ENCODE peak calls at places on chromosome 22, in eight cellular contexts. E, V, R, A, H, N, T and P are unnamed samples.
A peak's percentile ranks its signal among the peaks of the same experiment; 100 is the strongest.

GRCh38 chr22:32695451-32695891 is 106.0 kb upstream of the TIMP3 start:
- DNase-seq in H (peak; percentile 60), N (peak; percentile 97), T (peak; percentile 66), A (peak; percentile 73), V (peak; percentile 82), R (no peak), E (peak; percentile 1), P (peak; percentile 61)

GRCh38 chr22:27616033-27616432 is 185.5 kb downstream of the MN1 start:
- DNase-seq in T (no peak), E (no peak), A (no peak), V (no peak), R (no peak), H (no peak), N (no peak), P (no peak)

GRCh38 chr22:29641781-29642355 is 38.4 kb downstream of the NF2 start:
- DNase-seq in H (no peak), N (no peak), A (no peak), E (no peak), V (no peak), R (no peak), T (no peak), P (no peak)

GRCh38 chr22:48553694-48554308 is 1273.9 kb downstream of the BRD1 start:
- DNase-seq in V (no peak), R (no peak), T (no peak), H (no peak), E (no peak), A (no peak), N (no peak), P (no peak)

GRCh38 chr22:19626666-19627065 is 87.6 kb upstream of the SEPTIN5 start:
- DNase-seq in A (no peak), R (no peak), V (no peak), H (no peak), E (no peak), N (no peak), T (no peak), P (no peak)

GRCh38 chr22:32644252-32645100 is 157.0 kb upstream of the TIMP3 start:
- DNase-seq in A (peak; percentile 55), E (no peak), N (no peak), R (peak; percentile 45), T (peak; percentile 14), V (peak; percentile 59), H (peak; percentile 97), P (peak; percentile 75)

GRCh38 chr22:28894320-28894719 is 10.9 kb downstream of the ZNRF3 start:
- DNase-seq in T (no peak), E (no peak), H (peak; percentile 91), A (peak; percentile 63), N (no peak), R (no peak), V (no peak), P (peak; percentile 46)

GRCh38 chr22:35766654-35767580 is 49.2 kb downstream of the APOL5 start:
- DNase-seq in A (no peak), E (no peak), N (no peak), R (no peak), H (peak; percentile 50), V (peak; percentile 31), T (peak; percentile 35), P (no peak)

DNA sequence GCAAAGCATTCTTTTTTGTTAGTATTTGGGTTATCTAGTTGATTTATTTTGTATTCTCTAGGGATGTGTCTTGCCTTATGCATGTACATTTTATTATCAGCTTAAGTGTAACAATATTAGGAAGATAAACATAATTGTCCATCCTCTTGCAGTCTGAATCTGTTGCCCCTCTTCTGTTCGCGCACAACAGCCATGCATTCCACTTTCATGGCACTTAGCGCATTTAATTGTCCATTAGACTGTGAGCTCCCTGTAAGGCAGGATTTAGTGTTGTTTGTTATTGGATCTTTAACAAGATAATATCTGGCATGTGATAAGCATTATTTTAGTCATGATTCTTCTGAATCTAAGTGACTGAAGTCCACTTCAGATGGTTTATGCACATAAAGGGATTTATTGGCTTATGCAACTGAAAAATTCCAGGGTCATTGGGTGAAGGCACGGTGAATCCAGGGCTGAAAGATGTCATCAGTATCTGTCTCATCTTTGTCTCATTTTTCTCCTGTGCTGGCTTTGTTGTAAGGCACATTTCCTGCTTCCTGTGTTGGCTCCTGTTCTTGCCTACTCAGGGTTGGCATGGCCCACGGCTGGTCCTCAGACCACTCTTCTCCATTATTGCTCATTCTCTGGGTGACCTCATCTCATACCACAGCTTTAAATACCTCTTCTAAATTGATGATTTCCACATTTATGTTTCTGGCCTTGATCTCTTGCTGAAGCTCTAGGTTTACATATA is 37.5 kb downstream of the ATXN10 start:
- DNase-seq in R (no peak), H (peak; percentile 72), V (peak; percentile 89), T (peak; percentile 70), E (no peak), N (peak; percentile 90), A (no peak), P (peak; percentile 55)
- TF ChIP-seq CTCF in R (no peak), H (no peak), V (no peak), T (no peak), E (no peak), N (no peak), A (no peak), P (no peak)

GRCh38 chr22:42924436-42924835 is 67.4 kb upstream of the ARFGAP3 start:
- DNase-seq in E (no peak), T (no peak), N (no peak), R (no peak), V (no peak), A (no peak), H (no peak), P (no peak)

GRCh38 chr22:42926768-42927167 is 69.7 kb upstream of the ARFGAP3 start:
- DNase-seq in N (no peak), R (no peak), V (no peak), A (no peak), H (no peak), T (no peak), E (no peak), P (no peak)

GRCh38 chr22:42927966-42928365 is 70.9 kb upstream of the ARFGAP3 start:
- DNase-seq in N (no peak), T (no peak), H (no peak), A (no peak), E (no peak), V (no peak), R (no peak), P (no peak)

GRCh38 chr22:42926034-42926433 is 69.0 kb upstream of the ARFGAP3 start:
- DNase-seq in H (no peak), V (no peak), R (no peak), T (peak; percentile 32), E (no peak), N (no peak), A (no peak), P (no peak)

DNA sequence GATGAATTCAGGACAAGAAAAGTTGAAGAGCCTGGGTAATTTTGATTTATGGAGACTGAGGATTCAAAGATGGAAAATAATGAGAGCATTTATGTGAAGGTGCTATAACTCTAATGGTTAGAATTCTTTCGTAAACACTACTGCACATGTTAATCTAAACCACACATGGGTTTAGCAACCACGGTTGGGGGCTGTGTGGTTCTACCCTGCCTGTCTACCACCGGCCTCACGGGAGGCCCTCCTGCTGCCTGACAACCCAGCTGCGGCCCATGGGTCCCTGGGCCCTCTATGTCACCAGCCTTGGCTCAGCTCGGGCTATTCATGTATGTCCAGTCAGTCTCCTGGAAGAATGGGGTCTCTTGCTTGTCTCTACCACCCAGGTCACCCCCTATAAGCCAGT is 68.5 kb upstream of the ARFGAP3 start:
- DNase-seq in N (no peak), H (no peak), V (peak; percentile 13), R (no peak), A (no peak), T (no peak), E (no peak), P (no peak)
- TF ChIP-seq CTCF in N (no peak), H (no peak), V (no peak), R (no peak), A (no peak), T (no peak), E (no peak), P (no peak)

GRCh38 chr22:43890901-43891331 is 897 bp downstream of the PNPLA5 start:
- DNase-seq in E (no peak), T (no peak), H (no peak), N (no peak), R (no peak), A (no peak), V (no peak), P (no peak)

GRCh38 chr22:43891360-43892182 is at the start of gene PNPLA5:
- DNase-seq in V (no peak), R (no peak), E (no peak), N (peak; percentile 32), A (no peak), H (peak; percentile 23), T (no peak), P (no peak)

GRCh38 chr22:43888740-43889139 is 3.1 kb downstream of the PNPLA5 start:
- DNase-seq in R (no peak), N (no peak), A (no peak), H (no peak), T (no peak), V (no peak), E (no peak), P (no peak)

GRCh38 chr22:43887391-43887790 is 4.4 kb downstream of the PNPLA5 start:
- DNase-seq in N (no peak), E (no peak), T (no peak), R (no peak), V (no peak), A (no peak), H (no peak), P (no peak)

DNA sequence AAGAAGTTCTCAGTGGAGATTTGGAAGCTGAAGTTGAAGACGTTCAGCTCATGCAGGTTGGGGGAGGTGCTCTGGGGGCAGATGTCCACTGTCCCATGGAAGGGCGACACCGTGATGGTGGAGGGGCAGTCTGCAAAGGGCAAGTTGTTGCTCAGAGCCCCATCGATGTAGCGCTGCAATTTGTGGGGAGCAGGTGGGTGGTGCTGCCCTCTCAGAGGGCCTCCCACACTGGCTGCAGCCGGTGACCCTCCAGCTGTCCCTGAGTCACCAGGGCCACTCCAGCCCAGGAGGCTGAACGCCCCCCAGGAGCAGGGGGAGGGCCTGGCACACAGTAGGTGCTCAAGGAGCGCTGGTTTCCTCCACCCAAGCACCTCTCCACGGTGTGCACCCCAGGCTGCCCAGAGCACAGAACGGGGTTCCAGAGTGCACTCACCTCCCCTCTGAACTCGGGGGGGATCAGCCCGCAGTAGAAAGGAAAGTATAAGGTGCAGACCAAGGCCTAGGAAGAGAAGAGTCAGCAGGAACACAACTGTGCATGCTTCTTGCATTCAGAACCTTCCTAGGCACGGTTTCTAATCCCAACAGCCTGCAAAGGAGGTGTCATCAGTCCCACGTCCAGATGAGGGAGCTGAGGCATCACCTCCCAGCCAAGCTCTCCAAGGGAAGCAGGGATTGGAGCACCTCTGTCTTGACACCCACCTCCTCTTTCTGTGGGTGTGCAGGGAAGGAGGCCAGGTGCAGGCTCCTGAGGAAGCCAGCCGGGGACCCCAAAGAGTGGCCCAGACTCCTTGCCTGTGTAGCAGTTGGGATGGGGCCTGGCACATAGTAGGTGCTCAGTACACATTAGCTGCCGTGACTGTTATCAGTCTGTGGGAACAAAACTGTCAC is 2.2 kb downstream of the PNPLA5 start:
- DNase-seq in V (peak; percentile 42), R (no peak), A (no peak), H (peak; percentile 47), E (no peak), N (peak; percentile 44), T (peak; percentile 44), P (peak; percentile 42)
- TF ChIP-seq CTCF in V (peak; percentile 56), R (no peak), A (peak; percentile 52), H (peak; percentile 34), E (no peak), N (peak; percentile 35), T (peak; percentile 47), P (peak; percentile 17)

GRCh38 chr22:40383905-40384304 is 13.5 kb downstream of the SGSM3 start:
- DNase-seq in T (peak; percentile 67), R (peak; percentile 32), V (peak; percentile 78), E (no peak), H (no peak), N (peak; percentile 28), A (no peak), P (peak; percentile 22)

GRCh38 chr22:40387758-40388157 is 17.4 kb downstream of the SGSM3 start:
- DNase-seq in R (no peak), N (no peak), A (no peak), E (no peak), H (peak; percentile 35), T (no peak), V (no peak), P (no peak)

GRCh38 chr22:40381461-40381860 is 11.1 kb downstream of the SGSM3 start:
- DNase-seq in T (no peak), A (no peak), V (no peak), N (no peak), R (no peak), H (no peak), E (no peak), P (no peak)

GRCh38 chr22:40388231-40388630 is 17.8 kb downstream of the SGSM3 start:
- DNase-seq in V (no peak), N (no peak), R (no peak), E (no peak), A (no peak), H (no peak), T (no peak), P (no peak)

DNA sequence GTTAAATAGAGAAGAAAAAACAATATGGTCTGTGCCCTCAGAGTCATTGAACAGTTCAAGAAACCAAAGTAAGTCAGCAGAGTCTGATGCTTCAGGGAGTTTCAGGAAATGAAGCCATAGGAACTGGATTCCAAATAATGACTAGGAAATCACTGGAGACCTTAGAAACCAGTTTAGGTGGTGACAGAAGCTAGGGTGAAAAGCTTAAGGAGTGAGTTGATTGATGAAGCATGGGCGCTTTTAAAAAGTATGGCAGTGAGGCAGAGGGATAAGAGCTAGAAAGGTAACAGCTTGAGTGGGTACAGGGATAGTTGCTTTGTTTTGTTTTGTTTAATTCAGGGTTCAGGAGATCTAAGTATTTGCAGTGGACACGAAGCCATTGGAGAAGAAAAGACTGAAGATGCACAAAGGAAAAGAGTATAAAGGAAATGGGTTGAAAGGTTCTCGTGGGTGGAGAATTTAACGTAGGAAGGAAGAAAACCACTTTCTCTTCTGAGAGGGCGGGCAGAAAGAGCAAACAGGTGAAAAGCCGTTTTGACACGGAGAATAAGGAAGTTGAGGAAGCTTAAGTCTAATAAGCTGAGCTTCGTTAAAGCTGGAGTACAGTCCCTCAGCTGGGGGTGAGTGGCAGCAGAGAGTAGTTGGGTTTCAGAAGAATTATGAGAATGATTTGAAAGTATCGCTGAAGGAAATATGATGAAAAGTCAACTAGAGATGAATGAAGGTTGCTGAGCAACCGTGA is 14.8 kb downstream of the SGSM3 start:
- DNase-seq in E (no peak), R (no peak), A (no peak), N (no peak), H (peak; percentile 39), T (no peak), V (no peak), P (no peak)
- TF ChIP-seq CTCF in E (no peak), R (no peak), A (no peak), N (no peak), H (no peak), T (no peak), V (no peak), P (no peak)